ENCODE peak calls at places on chromosomes 16 and 17, in nine cellular contexts. L, H, I, O, P, W, G, X and B are unnamed samples.

GRCh38 chr16:9797306-9797705 is 384.9 kb downstream of the GRIN2A start:
- DNase-seq in L (no peak), H (no peak), I (no peak), O (peak), P (no peak), W (no peak), G (no peak), X (no peak), B (no peak)

GRCh38 chr17:61966201-61966600 is 38.4 kb upstream of the INTS2 start:
- DNase-seq in L (no peak), H (no peak), I (no peak), O (no peak), P (no peak), W (no peak), G (no peak), X (no peak), B (no peak)

GRCh38 chr17:76709077-76709950 is 1.5 kb downstream of the MXRA7 start:
- DNase-seq in L (no peak), H (no peak), I (no peak), O (peak), P (peak), W (peak), G (peak), X (no peak), B (peak)

GRCh38 chr16:53779186-53779585 is 75.2 kb downstream of the FTO start:
- DNase-seq in L (no peak), H (no peak), I (no peak), O (no peak), P (no peak), W (no peak), G (no peak), X (no peak), B (no peak)

GRCh38 chr16:1706386-1707192 is 594 bp downstream of the MAPK8IP3 start:
- DNase-seq in L (peak), H (peak), I (peak), O (no peak), P (no peak), W (peak), G (peak), X (peak), B (peak)

GRCh38 chr16:17367932-17368331 is 102.8 kb downstream of the XYLT1 start:
- DNase-seq in L (no peak), H (no peak), I (no peak), O (no peak), P (peak), W (peak), G (no peak), X (no peak), B (no peak)

GRCh38 chr16:88282221-88283041 is 100.3 kb upstream of the ZNF469 start:
- DNase-seq in L (no peak), H (no peak), I (no peak), O (no peak), P (peak), W (peak), G (peak), X (no peak), B (no peak)

GRCh38 chr16:48271728-48272127 is 24.4 kb upstream of the ABCC11 start:
- DNase-seq in L (no peak), H (no peak), I (no peak), O (no peak), P (no peak), W (peak), G (no peak), X (no peak), B (no peak)